ENCODE peak calls at places on chromosomes 16 and 17, in six cellular contexts. One of them, this sample, is unnamed.

GRCh38 chr17:41284043-41284442 is 8.5 kb downstream of the KRTAP9-7 start:
- DNase-seq in Peyer's patch: no peak
- DNase-seq in body of pancreas: no peak
- DNase-seq in stomach: no peak
- DNase-seq in heart left ventricle: no peak
- DNase-seq in A549: no peak
- DNase-seq in this sample: no peak

GRCh38 chr17:48261297-48261880 is 153.8 kb downstream of the SNX11 start:
- DNase-seq in Peyer's patch: no peak
- DNase-seq in body of pancreas: no peak
- DNase-seq in stomach: no peak
- DNase-seq in heart left ventricle: peak
- DNase-seq in A549: peak
- DNase-seq in this sample: peak

GRCh38 chr16:47204736-47205499 is 61.2 kb upstream of the NETO2 start:
- DNase-seq in Peyer's patch: no peak
- DNase-seq in body of pancreas: no peak
- DNase-seq in stomach: no peak
- DNase-seq in heart left ventricle: no peak
- DNase-seq in A549: no peak
- DNase-seq in this sample: no peak

GRCh38 chr16:19885456-19886060 is 910 bp upstream of the GPRC5B start:
- DNase-seq in Peyer's patch: no peak
- DNase-seq in body of pancreas: peak
- DNase-seq in stomach: no peak
- DNase-seq in heart left ventricle: no peak
- DNase-seq in A549: no peak
- DNase-seq in this sample: no peak

GRCh38 chr16:75555213-75555706 is 792 bp downstream of the TMEM231 start:
- DNase-seq in Peyer's patch: peak
- DNase-seq in body of pancreas: peak
- DNase-seq in stomach: peak
- DNase-seq in heart left ventricle: peak
- DNase-seq in A549: peak
- DNase-seq in this sample: peak

GRCh38 chr16:11067266-11067665 is 122.9 kb downstream of the CLEC16A start:
- DNase-seq in Peyer's patch: no peak
- DNase-seq in body of pancreas: no peak
- DNase-seq in stomach: no peak
- DNase-seq in heart left ventricle: no peak
- DNase-seq in A549: no peak
- DNase-seq in this sample: no peak

GRCh38 chr17:82272495-82273326 is 789 bp downstream of the CSNK1D start:
- DNase-seq in Peyer's patch: peak
- DNase-seq in body of pancreas: peak
- DNase-seq in stomach: no peak
- DNase-seq in heart left ventricle: peak
- DNase-seq in A549: peak
- DNase-seq in this sample: no peak

GRCh38 chr17:78394209-78394608 is 15.8 kb downstream of the PGS1 start:
- DNase-seq in Peyer's patch: no peak
- DNase-seq in body of pancreas: no peak
- DNase-seq in stomach: no peak
- DNase-seq in heart left ventricle: no peak
- DNase-seq in A549: no peak
- DNase-seq in this sample: no peak

GRCh38 chr16:50263060-50263909 is 3.1 kb upstream of the ADCY7 start:
- DNase-seq in Peyer's patch: no peak
- DNase-seq in body of pancreas: no peak
- DNase-seq in stomach: no peak
- DNase-seq in heart left ventricle: peak
- DNase-seq in A549: no peak
- DNase-seq in this sample: no peak

GRCh38 chr16:79183571-79183970 is 417.0 kb downstream of the MAF start:
- DNase-seq in Peyer's patch: no peak
- DNase-seq in body of pancreas: no peak
- DNase-seq in stomach: no peak
- DNase-seq in heart left ventricle: no peak
- DNase-seq in A549: no peak
- DNase-seq in this sample: no peak

GRCh38 chr17:35932576-35932975 is 2.0 kb upstream of the RDM1 start:
- DNase-seq in Peyer's patch: no peak
- DNase-seq in body of pancreas: no peak
- DNase-seq in stomach: no peak
- DNase-seq in heart left ventricle: no peak
- DNase-seq in A549: no peak
- DNase-seq in this sample: no peak

GRCh38 chr17:5249615-5250014 is 15.0 kb upstream of the SCIMP start:
- DNase-seq in Peyer's patch: peak
- DNase-seq in body of pancreas: peak
- DNase-seq in stomach: peak
- DNase-seq in heart left ventricle: peak
- DNase-seq in A549: peak
- DNase-seq in this sample: peak

GRCh38 chr17:78416311-78416711 is 37.9 kb downstream of the PGS1 start:
- DNase-seq in Peyer's patch: no peak
- DNase-seq in body of pancreas: peak
- DNase-seq in stomach: peak
- DNase-seq in heart left ventricle: no peak
- DNase-seq in A549: no peak
- DNase-seq in this sample: no peak

GRCh38 chr17:29698837-29699236 is 76.1 kb upstream of the CORO6 start:
- DNase-seq in Peyer's patch: no peak
- DNase-seq in body of pancreas: no peak
- DNase-seq in stomach: no peak
- DNase-seq in heart left ventricle: no peak
- DNase-seq in A549: no peak
- DNase-seq in this sample: no peak

GRCh38 chr16:50259334-50260205 is 6.8 kb upstream of the ADCY7 start:
- DNase-seq in Peyer's patch: peak
- DNase-seq in body of pancreas: peak
- DNase-seq in stomach: peak
- DNase-seq in heart left ventricle: peak
- DNase-seq in A549: no peak
- DNase-seq in this sample: no peak

GRCh38 chr17:19317359-19318095 is 45.0 kb downstream of the B9D1 start:
- DNase-seq in Peyer's patch: peak
- DNase-seq in body of pancreas: peak
- DNase-seq in stomach: peak
- DNase-seq in heart left ventricle: peak
- DNase-seq in A549: no peak
- DNase-seq in this sample: no peak

GRCh38 chr17:1047177-1047885 is 50.4 kb downstream of the TIMM22 start:
- DNase-seq in Peyer's patch: no peak
- DNase-seq in body of pancreas: no peak
- DNase-seq in stomach: no peak
- DNase-seq in heart left ventricle: peak
- DNase-seq in A549: no peak
- DNase-seq in this sample: no peak

GRCh38 chr16:81701296-81701970 is 77.7 kb upstream of the PLCG2 start:
- DNase-seq in Peyer's patch: no peak
- DNase-seq in body of pancreas: no peak
- DNase-seq in stomach: no peak
- DNase-seq in heart left ventricle: peak
- DNase-seq in A549: no peak
- DNase-seq in this sample: no peak

GRCh38 chr16:52597772-52598483 is 51.0 kb upstream of the TOX3 start:
- DNase-seq in Peyer's patch: no peak
- DNase-seq in body of pancreas: peak
- DNase-seq in stomach: peak
- DNase-seq in heart left ventricle: no peak
- DNase-seq in A549: no peak
- DNase-seq in this sample: no peak

GRCh38 chr17:17176341-17176740 is 29.8 kb downstream of the PLD6 start:
- DNase-seq in Peyer's patch: no peak
- DNase-seq in body of pancreas: no peak
- DNase-seq in stomach: no peak
- DNase-seq in heart left ventricle: no peak
- DNase-seq in A549: no peak
- DNase-seq in this sample: no peak

GRCh38 chr17:49798738-49799137 is 10.3 kb downstream of the KAT7 start:
- DNase-seq in Peyer's patch: no peak
- DNase-seq in body of pancreas: no peak
- DNase-seq in stomach: no peak
- DNase-seq in heart left ventricle: no peak
- DNase-seq in A549: no peak
- DNase-seq in this sample: no peak

GRCh38 chr16:50507397-50507796 is 40.8 kb upstream of the NKD1 start:
- DNase-seq in Peyer's patch: no peak
- DNase-seq in body of pancreas: no peak
- DNase-seq in stomach: no peak
- DNase-seq in heart left ventricle: no peak
- DNase-seq in A549: no peak
- DNase-seq in this sample: no peak

DNA sequence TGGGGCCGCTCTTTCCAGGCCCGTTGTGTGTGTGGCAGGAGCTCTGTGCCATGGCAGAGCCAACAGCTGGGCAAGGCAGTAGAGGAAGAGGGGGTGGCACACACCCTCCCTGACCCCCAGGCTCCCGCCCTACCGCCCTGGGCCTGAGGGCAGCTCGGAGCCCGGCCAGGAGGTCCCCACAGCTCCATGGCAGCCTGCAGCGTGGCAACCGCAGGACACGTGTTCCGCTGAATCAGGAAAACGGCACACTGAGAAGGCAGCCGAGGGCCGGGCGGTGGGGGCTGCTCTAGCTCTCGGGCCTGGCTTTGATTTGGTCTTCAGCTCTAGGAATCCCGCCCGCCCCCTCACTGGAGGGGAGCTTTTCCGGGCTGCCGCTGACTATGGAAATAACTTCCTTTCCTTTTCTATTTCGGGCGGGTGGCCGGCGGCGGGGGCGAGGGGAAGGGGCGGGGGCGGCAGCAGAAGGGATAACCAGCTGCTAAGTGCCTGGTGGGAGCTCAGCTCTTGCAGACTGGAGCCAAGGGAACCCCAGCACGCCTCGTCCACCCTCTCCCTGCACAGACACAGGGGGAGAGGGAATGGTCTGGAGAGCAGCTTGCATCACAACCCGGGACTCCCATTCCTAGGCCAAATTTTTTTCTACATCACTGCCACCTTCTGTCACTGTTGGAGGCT is 24.7 kb upstream of the MRPS23 start:
- DNase-seq in Peyer's patch: peak
- DNase-seq in body of pancreas: peak
- DNase-seq in stomach: no peak
- DNase-seq in heart left ventricle: peak
- DNase-seq in A549: no peak
- DNase-seq in this sample: peak
- TF ChIP-seq POLR2A in Peyer's patch: no peak
- TF ChIP-seq POLR2A in body of pancreas: no peak
- TF ChIP-seq POLR2A in stomach: no peak
- TF ChIP-seq POLR2A in heart left ventricle: no peak
- TF ChIP-seq POLR2A in A549: no peak
- TF ChIP-seq POLR2A in this sample: peak

GRCh38 chr16:527015-527903 is at the start of gene CAPN15:
- DNase-seq in Peyer's patch: peak
- DNase-seq in body of pancreas: peak
- DNase-seq in stomach: peak
- DNase-seq in heart left ventricle: peak
- DNase-seq in A549: peak
- DNase-seq in this sample: peak
- TF ChIP-seq POLR2A in Peyer's patch: peak
- TF ChIP-seq POLR2A in body of pancreas: peak
- TF ChIP-seq POLR2A in stomach: no peak
- TF ChIP-seq POLR2A in heart left ventricle: no peak
- TF ChIP-seq POLR2A in A549: peak
- TF ChIP-seq POLR2A in this sample: peak

GRCh38 chr17:80743181-80743771 is 198.6 kb downstream of the RPTOR start:
- DNase-seq in Peyer's patch: no peak
- DNase-seq in body of pancreas: no peak
- DNase-seq in stomach: no peak
- DNase-seq in heart left ventricle: no peak
- DNase-seq in A549: no peak
- DNase-seq in this sample: no peak
- TF ChIP-seq POLR2A in Peyer's patch: no peak
- TF ChIP-seq POLR2A in body of pancreas: no peak
- TF ChIP-seq POLR2A in stomach: no peak
- TF ChIP-seq POLR2A in heart left ventricle: no peak
- TF ChIP-seq POLR2A in A549: no peak
- TF ChIP-seq POLR2A in this sample: no peak

DNA sequence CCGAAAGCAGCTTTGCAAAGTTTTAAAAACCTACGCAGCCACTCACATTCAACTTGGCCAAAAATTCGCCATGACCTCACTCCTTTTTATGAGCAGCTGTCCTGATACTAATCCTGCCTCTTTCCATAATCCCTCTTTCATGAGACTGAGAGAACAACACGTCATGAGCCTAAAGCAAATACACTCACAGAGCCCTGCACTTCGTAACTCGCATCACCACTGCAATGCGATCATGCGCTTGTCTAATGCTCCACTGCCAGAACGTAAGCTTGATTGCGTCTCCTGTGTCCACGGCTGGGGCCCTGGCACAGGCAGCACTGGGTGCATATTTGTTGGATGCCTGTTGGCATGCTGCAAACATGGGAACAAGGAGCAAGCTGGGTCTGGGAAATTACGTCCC is 36.2 kb downstream of the CDRT4 start:
- DNase-seq in Peyer's patch: no peak
- DNase-seq in body of pancreas: no peak
- DNase-seq in stomach: no peak
- DNase-seq in heart left ventricle: no peak
- DNase-seq in A549: no peak
- DNase-seq in this sample: no peak
- TF ChIP-seq POLR2A in Peyer's patch: no peak
- TF ChIP-seq POLR2A in body of pancreas: no peak
- TF ChIP-seq POLR2A in stomach: no peak
- TF ChIP-seq POLR2A in heart left ventricle: no peak
- TF ChIP-seq POLR2A in A549: no peak
- TF ChIP-seq POLR2A in this sample: no peak

GRCh38 chr17:2563061-2563460 is 30.4 kb upstream of the PAFAH1B1 start:
- DNase-seq in Peyer's patch: no peak
- DNase-seq in body of pancreas: no peak
- DNase-seq in stomach: no peak
- DNase-seq in heart left ventricle: no peak
- DNase-seq in A549: no peak
- DNase-seq in this sample: no peak

GRCh38 chr17:2563543-2563942 is 29.9 kb upstream of the PAFAH1B1 start:
- DNase-seq in Peyer's patch: no peak
- DNase-seq in body of pancreas: no peak
- DNase-seq in stomach: no peak
- DNase-seq in heart left ventricle: no peak
- DNase-seq in A549: no peak
- DNase-seq in this sample: no peak

GRCh38 chr17:2566056-2566455 is 27.4 kb upstream of the PAFAH1B1 start:
- DNase-seq in Peyer's patch: no peak
- DNase-seq in body of pancreas: no peak
- DNase-seq in stomach: no peak
- DNase-seq in heart left ventricle: no peak
- DNase-seq in A549: no peak
- DNase-seq in this sample: no peak

GRCh38 chr17:2562162-2562858 is 31.1 kb upstream of the PAFAH1B1 start:
- DNase-seq in Peyer's patch: no peak
- DNase-seq in body of pancreas: no peak
- DNase-seq in stomach: no peak
- DNase-seq in heart left ventricle: no peak
- DNase-seq in A549: no peak
- DNase-seq in this sample: no peak

DNA sequence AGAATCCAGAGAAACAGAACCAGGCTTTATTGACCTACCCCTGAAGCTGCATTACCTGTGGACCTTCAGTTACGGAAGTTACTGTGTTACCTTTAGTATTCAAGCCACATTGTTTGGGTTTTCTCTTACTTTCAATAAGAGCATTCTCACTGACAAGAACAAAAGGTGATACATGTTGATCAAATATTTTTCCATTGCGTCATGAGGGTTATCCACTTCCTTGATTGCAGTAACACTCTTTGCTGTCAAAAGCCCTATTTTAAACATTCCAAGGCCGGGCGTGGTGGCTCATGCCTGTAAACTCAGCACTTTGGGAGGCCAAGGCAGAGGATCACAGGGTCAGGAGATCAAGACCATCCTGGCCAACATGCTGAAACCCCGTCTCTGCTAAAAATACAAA is 28.6 kb upstream of the PAFAH1B1 start:
- DNase-seq in Peyer's patch: no peak
- DNase-seq in body of pancreas: peak
- DNase-seq in stomach: peak
- DNase-seq in heart left ventricle: no peak
- DNase-seq in A549: no peak
- DNase-seq in this sample: peak
- TF ChIP-seq POLR2A in Peyer's patch: no peak
- TF ChIP-seq POLR2A in body of pancreas: no peak
- TF ChIP-seq POLR2A in stomach: no peak
- TF ChIP-seq POLR2A in heart left ventricle: no peak
- TF ChIP-seq POLR2A in A549: no peak
- TF ChIP-seq POLR2A in this sample: no peak

This sample was measured in H54.